ENCODE peak calls at places on chromosomes 4 and X, in seven cellular contexts. One of them, this sample, is unnamed.

GRCh38 chr4:7620086-7620813 is 185.5 kb upstream of the PSAPL1 start:
- DNase-seq in lower lobe of right lung: no peak
- DNase-seq in upper lobe of right lung: no peak
- DNase-seq in endodermal cell: no peak
- DNase-seq in GM23338: no peak
- DNase-seq in heart left ventricle: peak; percentile 49
- DNase-seq in fibroblast of lung: no peak
- DNase-seq in this sample: no peak

GRCh38 chr4:5474756-5475155 is 233.6 kb downstream of the EVC2 start:
- DNase-seq in lower lobe of right lung: no peak
- DNase-seq in upper lobe of right lung: no peak
- DNase-seq in endodermal cell: peak; percentile 40
- DNase-seq in GM23338: no peak
- DNase-seq in heart left ventricle: no peak
- DNase-seq in fibroblast of lung: no peak
- DNase-seq in this sample: no peak

GRCh38 chr4:32519060-32519459 is 1798.9 kb downstream of the PCDH7 start:
- DNase-seq in lower lobe of right lung: no peak
- DNase-seq in upper lobe of right lung: no peak
- DNase-seq in endodermal cell: no peak
- DNase-seq in GM23338: no peak
- DNase-seq in heart left ventricle: no peak
- DNase-seq in fibroblast of lung: peak; percentile 65
- DNase-seq in this sample: no peak

GRCh38 chr4:8940792-8941491 is 69.3 kb upstream of the HMX1 start:
- DNase-seq in lower lobe of right lung: no peak
- DNase-seq in upper lobe of right lung: no peak
- DNase-seq in endodermal cell: peak; percentile 73
- DNase-seq in GM23338: peak; percentile 73
- DNase-seq in heart left ventricle: no peak
- DNase-seq in fibroblast of lung: no peak
- DNase-seq in this sample: no peak

GRCh38 chrX:123475068-123475724 is 257.7 kb downstream of the THOC2 start:
- DNase-seq in lower lobe of right lung: no peak
- DNase-seq in upper lobe of right lung: no peak
- DNase-seq in endodermal cell: no peak
- DNase-seq in GM23338: no peak
- DNase-seq in heart left ventricle: no peak
- DNase-seq in fibroblast of lung: no peak
- DNase-seq in this sample: no peak

GRCh38 chr4:147779449-147779848 is 47.6 kb downstream of the ARHGAP10 start:
- DNase-seq in lower lobe of right lung: no peak
- DNase-seq in upper lobe of right lung: no peak
- DNase-seq in endodermal cell: no peak
- DNase-seq in GM23338: no peak
- DNase-seq in heart left ventricle: no peak
- DNase-seq in fibroblast of lung: no peak
- DNase-seq in this sample: no peak

GRCh38 chrX:53357799-53358530 is 64.5 kb downstream of the SMC1A start:
- DNase-seq in lower lobe of right lung: no peak
- DNase-seq in upper lobe of right lung: no peak
- DNase-seq in endodermal cell: no peak
- DNase-seq in GM23338: peak; percentile 78
- DNase-seq in heart left ventricle: no peak
- DNase-seq in fibroblast of lung: peak; percentile 53
- DNase-seq in this sample: no peak

GRCh38 chr4:36024901-36025610 is 219.3 kb downstream of the ARAP2 start:
- DNase-seq in lower lobe of right lung: no peak
- DNase-seq in upper lobe of right lung: no peak
- DNase-seq in endodermal cell: no peak
- DNase-seq in GM23338: no peak
- DNase-seq in heart left ventricle: no peak
- DNase-seq in fibroblast of lung: no peak
- DNase-seq in this sample: no peak

DNA sequence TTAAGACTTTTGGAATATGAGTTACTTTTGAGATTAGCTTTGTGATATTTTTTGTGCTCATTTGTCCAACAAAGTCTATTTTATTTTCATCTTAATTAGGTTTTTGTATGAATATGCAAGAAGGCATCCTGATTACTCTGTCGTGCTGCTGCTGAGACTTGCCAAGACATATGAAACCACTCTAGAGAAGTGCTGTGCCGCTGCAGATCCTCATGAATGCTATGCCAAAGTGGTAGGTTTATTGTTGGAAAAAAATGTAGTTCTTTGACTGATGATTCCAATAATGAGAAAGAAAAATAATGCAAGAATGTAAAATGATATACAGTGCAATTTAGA is 10.8 kb downstream of the ALB start:
- DNase-seq in lower lobe of right lung: no peak
- DNase-seq in upper lobe of right lung: no peak
- DNase-seq in endodermal cell: no peak
- DNase-seq in GM23338: no peak
- DNase-seq in heart left ventricle: no peak
- DNase-seq in fibroblast of lung: no peak
- DNase-seq in this sample: no peak
- H3K4me1 ChIP-seq in lower lobe of right lung: no peaks in the 10 kb centered on the region
- H3K4me1 ChIP-seq in upper lobe of right lung: no peaks in the 10 kb centered on the region
- H3K4me1 ChIP-seq in endodermal cell: no peaks in the 10 kb centered on the region
- H3K4me1 ChIP-seq in GM23338: no peaks in the 10 kb centered on the region
- H3K4me1 ChIP-seq in heart left ventricle: no peaks in the 10 kb centered on the region
- H3K4me1 ChIP-seq in fibroblast of lung: no peaks in the 10 kb centered on the region
- H3K4me1 ChIP-seq in this sample: no peaks in the 10 kb centered on the region

GRCh38 chr4:183154701-183155391 is 55.8 kb downstream of the WWC2 start:
- DNase-seq in lower lobe of right lung: no peak
- DNase-seq in upper lobe of right lung: no peak
- DNase-seq in endodermal cell: peak; percentile 64
- DNase-seq in GM23338: peak; percentile 52
- DNase-seq in heart left ventricle: no peak
- DNase-seq in fibroblast of lung: no peak
- DNase-seq in this sample: no peak
- H3K27ac ChIP-seq in lower lobe of right lung: no peak overlapping the region
- H3K27ac ChIP-seq in upper lobe of right lung: no peak overlapping the region
- H3K27ac ChIP-seq in endodermal cell: peak overlapping the region; percentile 9
- H3K27ac ChIP-seq in GM23338: peak overlapping the region; percentile 77
- H3K27ac ChIP-seq in heart left ventricle: no peak overlapping the region
- H3K27ac ChIP-seq in fibroblast of lung: no peak overlapping the region
- H3K27ac ChIP-seq in this sample: no peak overlapping the region

GRCh38 chrX:31228909-31229308 is 157.1 kb upstream of the FTHL17 start:
- DNase-seq in lower lobe of right lung: no peak
- DNase-seq in upper lobe of right lung: no peak
- DNase-seq in endodermal cell: no peak
- DNase-seq in GM23338: no peak
- DNase-seq in heart left ventricle: no peak
- DNase-seq in fibroblast of lung: no peak
- DNase-seq in this sample: no peak

GRCh38 chrX:31232506-31232905 is 160.7 kb upstream of the FTHL17 start:
- DNase-seq in lower lobe of right lung: no peak
- DNase-seq in upper lobe of right lung: no peak
- DNase-seq in endodermal cell: peak; percentile 51
- DNase-seq in GM23338: peak; percentile 19
- DNase-seq in heart left ventricle: no peak
- DNase-seq in fibroblast of lung: no peak
- DNase-seq in this sample: no peak

GRCh38 chrX:31236231-31236630 is 164.4 kb upstream of the FTHL17 start:
- DNase-seq in lower lobe of right lung: no peak
- DNase-seq in upper lobe of right lung: no peak
- DNase-seq in endodermal cell: no peak
- DNase-seq in GM23338: no peak
- DNase-seq in heart left ventricle: no peak
- DNase-seq in fibroblast of lung: no peak
- DNase-seq in this sample: no peak

GRCh38 chrX:31237189-31237588 is 165.3 kb upstream of the FTHL17 start:
- DNase-seq in lower lobe of right lung: no peak
- DNase-seq in upper lobe of right lung: no peak
- DNase-seq in endodermal cell: no peak
- DNase-seq in GM23338: no peak
- DNase-seq in heart left ventricle: no peak
- DNase-seq in fibroblast of lung: no peak
- DNase-seq in this sample: no peak

DNA sequence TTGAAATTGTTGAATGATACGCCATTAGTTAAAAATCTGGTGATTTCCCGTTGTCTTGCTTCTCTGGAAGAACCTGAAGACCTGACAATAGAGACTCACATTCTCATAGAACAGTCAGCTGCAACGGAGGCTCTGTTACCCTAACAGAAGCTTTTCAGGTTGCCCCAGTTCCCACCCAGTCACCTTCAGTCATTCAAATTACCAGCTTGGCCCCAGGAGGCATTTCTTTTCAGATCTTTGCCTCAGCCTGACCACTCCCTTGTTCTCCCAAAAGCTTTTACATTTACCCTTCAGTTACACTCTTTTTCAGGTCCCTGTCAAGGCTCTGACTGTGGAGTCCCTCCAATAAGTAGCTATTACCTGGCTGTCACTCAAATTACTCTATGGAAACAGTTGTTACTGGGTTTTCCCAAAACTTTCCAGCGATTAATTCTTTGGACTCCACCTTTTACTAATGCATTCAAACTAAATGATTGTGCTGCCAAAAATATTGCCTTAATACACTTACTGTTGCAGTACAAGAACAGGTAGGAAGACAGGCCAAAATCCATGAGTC is 162.2 kb upstream of the FTHL17 start:
- DNase-seq in lower lobe of right lung: no peak
- DNase-seq in upper lobe of right lung: no peak
- DNase-seq in endodermal cell: peak; percentile 72
- DNase-seq in GM23338: peak; percentile 79
- DNase-seq in heart left ventricle: no peak
- DNase-seq in fibroblast of lung: no peak
- DNase-seq in this sample: no peak
- H3K4me1 ChIP-seq in lower lobe of right lung: no peaks in the 10 kb centered on the region
- H3K4me1 ChIP-seq in upper lobe of right lung: no peaks in the 10 kb centered on the region
- H3K4me1 ChIP-seq in endodermal cell: no peaks in the 10 kb centered on the region
- H3K4me1 ChIP-seq in GM23338: peaks cover 18% of the 10 kb centered on the region
- H3K4me1 ChIP-seq in heart left ventricle: peaks cover 3% of the 10 kb centered on the region
- H3K4me1 ChIP-seq in fibroblast of lung: no peaks in the 10 kb centered on the region
- H3K4me1 ChIP-seq in this sample: no peaks in the 10 kb centered on the region

GRCh38 chr4:38180456-38180855 is 220.3 kb downstream of the PTTG2 start:
- DNase-seq in lower lobe of right lung: no peak
- DNase-seq in upper lobe of right lung: no peak
- DNase-seq in endodermal cell: peak; percentile 56
- DNase-seq in GM23338: peak; percentile 35
- DNase-seq in heart left ventricle: no peak
- DNase-seq in fibroblast of lung: no peak
- DNase-seq in this sample: no peak

GRCh38 chr4:38178666-38178995 is 218.4 kb downstream of the PTTG2 start:
- DNase-seq in lower lobe of right lung: no peak
- DNase-seq in upper lobe of right lung: no peak
- DNase-seq in endodermal cell: no peak
- DNase-seq in GM23338: no peak
- DNase-seq in heart left ventricle: no peak
- DNase-seq in fibroblast of lung: no peak
- DNase-seq in this sample: no peak

GRCh38 chr4:38177792-38178665 is 217.8 kb downstream of the PTTG2 start:
- DNase-seq in lower lobe of right lung: peak; percentile 91
- DNase-seq in upper lobe of right lung: peak; percentile 93
- DNase-seq in endodermal cell: no peak
- DNase-seq in GM23338: no peak
- DNase-seq in heart left ventricle: peak; percentile 86
- DNase-seq in fibroblast of lung: peak; percentile 71
- DNase-seq in this sample: no peak

GRCh38 chr4:38177035-38177791 is 217.0 kb downstream of the PTTG2 start:
- DNase-seq in lower lobe of right lung: no peak
- DNase-seq in upper lobe of right lung: no peak
- DNase-seq in endodermal cell: no peak
- DNase-seq in GM23338: no peak
- DNase-seq in heart left ventricle: peak; percentile 71
- DNase-seq in fibroblast of lung: peak; percentile 72
- DNase-seq in this sample: no peak

GRCh38 chr4:38179690-38180299 is 219.6 kb downstream of the PTTG2 start:
- DNase-seq in lower lobe of right lung: peak; percentile 62
- DNase-seq in upper lobe of right lung: peak; percentile 68
- DNase-seq in endodermal cell: peak; percentile 92
- DNase-seq in GM23338: peak; percentile 82
- DNase-seq in heart left ventricle: peak; percentile 78
- DNase-seq in fibroblast of lung: peak; percentile 83
- DNase-seq in this sample: no peak
- H3K27ac ChIP-seq in lower lobe of right lung: no peak overlapping the region
- H3K27ac ChIP-seq in upper lobe of right lung: no peak overlapping the region
- H3K27ac ChIP-seq in endodermal cell: no peak overlapping the region
- H3K27ac ChIP-seq in GM23338: no peak overlapping the region
- H3K27ac ChIP-seq in heart left ventricle: no peak overlapping the region
- H3K27ac ChIP-seq in fibroblast of lung: no peak overlapping the region
- H3K27ac ChIP-seq in this sample: no peak overlapping the region

GRCh38 chr4:158481811-158482210 is 39.9 kb upstream of the RXFP1 start:
- DNase-seq in lower lobe of right lung: no peak
- DNase-seq in upper lobe of right lung: no peak
- DNase-seq in endodermal cell: no peak
- DNase-seq in GM23338: no peak
- DNase-seq in heart left ventricle: no peak
- DNase-seq in fibroblast of lung: no peak
- DNase-seq in this sample: no peak
- H3K4me1 ChIP-seq in lower lobe of right lung: no peaks in the 10 kb centered on the region
- H3K4me1 ChIP-seq in upper lobe of right lung: no peaks in the 10 kb centered on the region
- H3K4me1 ChIP-seq in endodermal cell: no peaks in the 10 kb centered on the region
- H3K4me1 ChIP-seq in GM23338: no peaks in the 10 kb centered on the region
- H3K4me1 ChIP-seq in heart left ventricle: no peaks in the 10 kb centered on the region
- H3K4me1 ChIP-seq in fibroblast of lung: peaks cover 2% of the 10 kb centered on the region
- H3K4me1 ChIP-seq in this sample: no peaks in the 10 kb centered on the region

DNA sequence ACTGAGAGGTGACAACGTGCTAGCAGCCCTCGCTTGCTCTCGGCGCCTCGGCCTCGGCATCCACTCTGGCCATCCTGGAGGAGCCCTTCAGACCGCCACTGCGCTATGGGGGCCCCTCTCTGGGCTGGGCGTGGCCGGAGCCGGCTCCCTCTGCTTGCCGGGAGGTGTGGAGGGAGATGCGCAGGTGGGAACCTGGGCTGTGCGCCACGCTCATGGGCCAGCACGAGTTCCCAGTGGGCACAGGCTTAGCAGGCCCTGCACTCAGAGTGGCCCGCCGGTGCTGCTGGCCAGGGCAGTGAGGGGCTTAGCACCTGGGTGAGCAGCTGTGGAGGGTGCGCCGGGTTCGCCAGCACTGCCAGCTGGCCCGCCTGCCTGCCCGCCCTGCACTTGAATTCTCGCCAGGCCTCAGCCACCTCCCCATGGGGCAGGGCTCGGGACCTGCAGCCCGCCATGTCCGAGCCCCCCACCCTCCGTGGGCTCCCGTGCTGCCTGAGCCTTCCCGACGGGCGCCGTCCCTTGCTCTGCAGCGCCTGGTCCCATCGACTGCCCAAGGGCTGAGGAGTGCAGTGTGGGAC is 148.0 kb downstream of the RAPGEF2 start:
- DNase-seq in lower lobe of right lung: no peak
- DNase-seq in upper lobe of right lung: no peak
- DNase-seq in endodermal cell: no peak
- DNase-seq in GM23338: no peak
- DNase-seq in heart left ventricle: no peak
- DNase-seq in fibroblast of lung: no peak
- DNase-seq in this sample: no peak
- H3K27ac ChIP-seq in lower lobe of right lung: no peak overlapping the region
- H3K27ac ChIP-seq in upper lobe of right lung: no peak overlapping the region
- H3K27ac ChIP-seq in endodermal cell: no peak overlapping the region
- H3K27ac ChIP-seq in GM23338: no peak overlapping the region
- H3K27ac ChIP-seq in heart left ventricle: no peak overlapping the region
- H3K27ac ChIP-seq in fibroblast of lung: no peak overlapping the region
- H3K27ac ChIP-seq in this sample: no peak overlapping the region

DNA sequence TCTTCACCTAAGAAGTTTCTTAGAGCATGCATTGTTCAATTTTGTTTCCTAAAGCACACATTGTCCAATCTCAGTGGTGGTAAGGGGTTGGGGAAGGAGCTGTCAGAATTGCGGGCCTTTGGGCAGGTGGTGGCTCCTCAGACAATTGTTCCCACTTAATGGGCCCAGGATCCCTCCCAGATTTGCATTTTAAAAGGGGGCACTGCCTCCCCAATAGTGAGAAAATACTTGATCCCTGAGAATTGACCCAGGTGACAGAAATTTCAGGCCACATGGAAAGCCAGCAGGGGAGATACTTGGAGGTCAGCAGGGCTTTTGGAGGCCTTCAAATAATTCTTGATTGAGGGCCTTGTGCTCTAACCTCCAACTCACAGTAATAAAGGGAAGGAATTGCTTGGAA is 217.1 kb downstream of the ZNF674 start:
- DNase-seq in lower lobe of right lung: no peak
- DNase-seq in upper lobe of right lung: no peak
- DNase-seq in endodermal cell: peak; percentile 75
- DNase-seq in GM23338: peak; percentile 51
- DNase-seq in heart left ventricle: no peak
- DNase-seq in fibroblast of lung: no peak
- DNase-seq in this sample: no peak
- H3K4me1 ChIP-seq in lower lobe of right lung: peaks cover 6% of the 10 kb centered on the region
- H3K4me1 ChIP-seq in upper lobe of right lung: no peaks in the 10 kb centered on the region
- H3K4me1 ChIP-seq in endodermal cell: peaks cover 12% of the 10 kb centered on the region
- H3K4me1 ChIP-seq in GM23338: peaks cover 23% of the 10 kb centered on the region
- H3K4me1 ChIP-seq in heart left ventricle: no peaks in the 10 kb centered on the region
- H3K4me1 ChIP-seq in fibroblast of lung: peaks cover 4% of the 10 kb centered on the region
- H3K4me1 ChIP-seq in this sample: peaks cover 28% of the 10 kb centered on the region

This sample was measured in Panc1.